ENCODE peak calls at places on chromosome 22, in four cellular contexts. One of them, this sample, is unnamed.

GRCh38 chr22:28154856-28155255 is 235.8 kb upstream of the PITPNB start:
- DNase-seq in GM12878: no peak
- DNase-seq in K562: no peak
- DNase-seq in H1: no peak
- DNase-seq in this sample: no peak

GRCh38 chr22:50270302-50271010 is at the start of gene MAPK11:
- DNase-seq in H1: peak
- DNase-seq in GM12878: no peak
- DNase-seq in K562: peak
- DNase-seq in this sample: peak

GRCh38 chr22:31243339-31244043 is 31.4 kb downstream of the LIMK2 start:
- DNase-seq in K562: no peak
- DNase-seq in H1: no peak
- DNase-seq in GM12878: no peak
- DNase-seq in this sample: no peak

GRCh38 chr22:34950480-34950879 is 115.5 kb upstream of the ISX start:
- DNase-seq in GM12878: no peak
- DNase-seq in H1: no peak
- DNase-seq in K562: no peak
- DNase-seq in this sample: no peak

GRCh38 chr22:28181332-28181731 is 262.3 kb upstream of the PITPNB start:
- DNase-seq in K562: no peak
- DNase-seq in GM12878: no peak
- DNase-seq in H1: no peak
- DNase-seq in this sample: no peak

GRCh38 chr22:29309332-29310064 is 3.0 kb downstream of the GAS2L1 start:
- DNase-seq in K562: peak
- DNase-seq in H1: no peak
- DNase-seq in GM12878: no peak
- DNase-seq in this sample: peak

GRCh38 chr22:30718491-30718890 is 23.8 kb downstream of the OSBP2 start:
- DNase-seq in K562: no peak
- DNase-seq in GM12878: no peak
- DNase-seq in H1: no peak
- DNase-seq in this sample: peak

GRCh38 chr22:45262931-45263789 is 21.6 kb upstream of the UPK3A start:
- DNase-seq in K562: no peak
- DNase-seq in H1: no peak
- DNase-seq in GM12878: peak
- DNase-seq in this sample: no peak

GRCh38 chr22:30079952-30080533 is at the start of gene HORMAD2:
- DNase-seq in GM12878: no peak
- DNase-seq in H1: peak
- DNase-seq in K562: no peak
- DNase-seq in this sample: no peak

GRCh38 chr22:27494821-27495220 is 306.7 kb downstream of the MN1 start:
- DNase-seq in H1: no peak
- DNase-seq in K562: no peak
- DNase-seq in GM12878: no peak
- DNase-seq in this sample: no peak

GRCh38 chr22:44586337-44586990 is 88.4 kb upstream of the RTL6 start:
- DNase-seq in K562: no peak
- DNase-seq in H1: no peak
- DNase-seq in GM12878: no peak
- DNase-seq in this sample: no peak

GRCh38 chr22:32476286-32476685 is 1.7 kb downstream of the FBXO7 start:
- DNase-seq in GM12878: no peak
- DNase-seq in K562: no peak
- DNase-seq in H1: no peak
- DNase-seq in this sample: no peak

GRCh38 chr22:50731811-50732624 is 6.0 kb upstream of the ACR start:
- DNase-seq in H1: peak
- DNase-seq in GM12878: no peak
- DNase-seq in K562: peak
- DNase-seq in this sample: peak

GRCh38 chr22:23820748-23821211 is 18.0 kb downstream of the DERL3 start:
- DNase-seq in K562: no peak
- DNase-seq in GM12878: no peak
- DNase-seq in H1: no peak
- DNase-seq in this sample: peak

GRCh38 chr22:23815781-23816551 is 22.8 kb downstream of the DERL3 start:
- DNase-seq in K562: no peak
- DNase-seq in H1: no peak
- DNase-seq in GM12878: no peak
- DNase-seq in this sample: peak

GRCh38 chr22:23816552-23816976 is 22.2 kb downstream of the DERL3 start:
- DNase-seq in GM12878: no peak
- DNase-seq in H1: no peak
- DNase-seq in K562: no peak
- DNase-seq in this sample: peak

GRCh38 chr22:23818541-23818940 is 20.3 kb downstream of the DERL3 start:
- DNase-seq in K562: no peak
- DNase-seq in H1: no peak
- DNase-seq in GM12878: no peak
- DNase-seq in this sample: no peak

GRCh38 chr22:23817146-23817545 is 21.7 kb downstream of the DERL3 start:
- DNase-seq in H1: no peak
- DNase-seq in K562: no peak
- DNase-seq in GM12878: no peak
- DNase-seq in this sample: no peak
- TF ChIP-seq NRF1 in H1: no peak
- TF ChIP-seq NRF1 in K562: no peak
- TF ChIP-seq NRF1 in GM12878: no peak
- TF ChIP-seq NRF1 in this sample: no peak

GRCh38 chr22:24184057-24184798 is 2.9 kb downstream of the SUSD2 start:
- DNase-seq in GM12878: no peak
- DNase-seq in K562: no peak
- DNase-seq in H1: no peak
- DNase-seq in this sample: peak

GRCh38 chr22:24183321-24184031 is 2.2 kb downstream of the SUSD2 start:
- DNase-seq in H1: no peak
- DNase-seq in K562: no peak
- DNase-seq in GM12878: no peak
- DNase-seq in this sample: no peak

GRCh38 chr22:24180316-24181087 is 785 bp upstream of the SUSD2 start:
- DNase-seq in GM12878: no peak
- DNase-seq in K562: no peak
- DNase-seq in H1: no peak
- DNase-seq in this sample: no peak

GRCh38 chr22:24181088-24181995 is at the start of gene SUSD2:
- DNase-seq in GM12878: no peak
- DNase-seq in K562: peak
- DNase-seq in H1: peak
- DNase-seq in this sample: no peak

DNA sequence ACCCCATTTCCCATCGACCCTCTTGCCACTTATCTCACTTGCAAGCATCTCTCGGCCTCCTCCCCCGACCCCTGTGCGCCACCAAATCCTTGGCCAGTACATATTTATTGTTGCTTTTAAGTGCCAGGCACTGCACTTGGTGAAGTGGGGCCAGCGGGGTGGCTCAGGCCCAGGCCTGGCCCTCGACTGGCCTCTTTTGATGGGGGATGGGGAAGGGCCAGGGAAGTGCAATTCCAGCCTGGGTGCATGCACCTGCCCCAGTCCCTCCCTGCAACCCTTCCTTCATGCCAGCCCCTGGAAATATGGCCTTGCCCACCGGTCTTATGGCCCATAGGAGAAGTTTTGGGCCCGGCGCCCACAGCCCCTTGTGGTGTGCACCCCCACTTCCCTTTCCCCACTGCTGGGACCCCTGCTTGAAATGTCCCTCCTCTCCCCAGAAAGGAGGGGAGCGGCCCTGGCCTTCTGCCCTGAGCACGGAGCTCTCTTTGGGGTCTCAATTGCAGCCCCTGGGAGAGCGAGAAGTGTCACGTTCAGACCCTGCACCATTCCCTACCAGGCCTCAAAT is 791 bp downstream of the SUSD2 start:
- DNase-seq in GM12878: no peak
- DNase-seq in K562: no peak
- DNase-seq in H1: no peak
- DNase-seq in this sample: no peak
- TF ChIP-seq CHD2 in GM12878: no peak
- TF ChIP-seq CHD2 in K562: no peak
- TF ChIP-seq CHD2 in H1: no peak
- TF ChIP-seq CHD2 in this sample: no peak

GRCh38 chr22:19429950-19430889 is 1.3 kb downstream of the HIRA start:
- DNase-seq in K562: peak
- DNase-seq in H1: no peak
- DNase-seq in GM12878: no peak
- DNase-seq in this sample: peak
- TF ChIP-seq POLR2AphosphoS5 in K562: no peak
- TF ChIP-seq POLR2AphosphoS5 in H1: no peak
- TF ChIP-seq POLR2AphosphoS5 in GM12878: peak
- TF ChIP-seq POLR2AphosphoS5 in this sample: no peak

GRCh38 chr22:41832553-41833368 is at the start of gene SREBF2:
- DNase-seq in H1: peak
- DNase-seq in GM12878: peak
- DNase-seq in K562: peak
- DNase-seq in this sample: peak

GRCh38 chr22:41833369-41834004 is 582 bp downstream of the SREBF2 start:
- DNase-seq in K562: peak
- DNase-seq in H1: peak
- DNase-seq in GM12878: no peak
- DNase-seq in this sample: peak

GRCh38 chr22:41830174-41830573 is 2.7 kb upstream of the SREBF2 start:
- DNase-seq in K562: no peak
- DNase-seq in H1: no peak
- DNase-seq in GM12878: no peak
- DNase-seq in this sample: no peak

GRCh38 chr22:41831828-41832552 is 915 bp upstream of the SREBF2 start:
- DNase-seq in H1: no peak
- DNase-seq in K562: no peak
- DNase-seq in GM12878: no peak
- DNase-seq in this sample: no peak

DNA sequence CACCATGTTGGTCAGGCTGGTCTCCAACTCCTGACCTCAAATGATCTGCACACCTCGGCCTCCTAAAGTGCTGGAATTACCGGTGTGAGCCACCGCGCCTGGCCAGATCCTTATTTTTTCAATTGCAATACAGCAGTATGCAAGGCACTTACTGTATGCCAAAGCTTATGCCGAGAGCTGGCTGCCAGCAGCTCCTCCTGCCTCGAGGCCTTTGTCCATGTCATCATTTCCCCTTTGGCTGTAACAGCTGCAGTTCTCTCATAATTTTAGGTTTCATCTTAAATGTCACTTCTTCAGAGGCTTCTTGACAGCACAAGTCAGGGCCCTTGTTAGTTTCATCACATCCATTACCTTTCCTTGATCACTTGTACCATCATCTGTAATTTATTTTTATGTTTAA is 1.5 kb upstream of the SREBF2 start:
- DNase-seq in GM12878: no peak
- DNase-seq in H1: no peak
- DNase-seq in K562: no peak
- DNase-seq in this sample: no peak
- TF ChIP-seq NRF1 in GM12878: no peak
- TF ChIP-seq NRF1 in H1: no peak
- TF ChIP-seq NRF1 in K562: no peak
- TF ChIP-seq NRF1 in this sample: no peak

DNA sequence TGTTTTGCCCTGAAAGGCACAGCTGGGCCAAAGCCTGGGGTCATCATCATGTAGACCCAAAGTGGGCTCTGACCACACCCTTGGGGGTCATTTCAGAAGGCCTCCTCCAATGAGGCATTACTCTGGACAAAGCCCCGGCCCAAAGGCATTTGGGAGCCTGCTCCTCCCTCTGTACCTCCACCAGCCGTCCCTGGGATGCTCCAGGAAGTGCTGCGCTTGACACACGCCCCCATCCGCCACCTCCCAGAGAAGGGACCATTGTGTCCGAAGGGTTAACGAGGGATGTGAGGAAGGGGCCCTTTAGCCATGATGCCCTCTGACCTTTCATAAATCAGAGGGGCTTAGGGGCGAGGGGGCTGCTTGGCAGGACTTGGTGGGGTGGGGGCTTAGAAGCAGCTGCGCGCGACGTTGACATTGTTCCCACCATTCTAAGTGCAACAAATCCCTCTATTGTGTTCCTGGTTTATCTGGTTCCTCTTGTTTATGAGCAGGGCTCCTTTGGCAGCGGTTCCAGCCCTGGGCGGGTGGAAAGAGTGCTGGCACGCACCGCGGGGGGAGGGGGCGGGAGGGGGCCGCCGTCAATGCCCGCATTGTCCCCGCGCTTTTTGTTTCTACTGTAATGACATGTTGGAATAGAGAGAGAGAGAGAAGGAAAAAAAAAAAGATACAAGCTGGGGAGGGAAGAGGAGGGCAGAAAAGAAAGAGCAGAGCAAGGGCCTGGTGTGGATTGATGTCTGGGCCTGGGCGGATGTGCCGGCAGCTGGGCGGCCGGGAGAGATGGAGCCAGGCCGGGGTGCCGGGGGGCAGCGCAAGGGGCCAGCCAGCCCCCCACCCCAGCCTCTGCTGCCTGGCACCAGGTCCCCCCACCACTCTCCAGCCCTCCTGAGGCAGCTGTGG is 32.1 kb upstream of the SOX10 start:
- DNase-seq in K562: no peak
- DNase-seq in GM12878: no peak
- DNase-seq in H1: peak
- DNase-seq in this sample: no peak
- TF ChIP-seq CHD2 in K562: no peak
- TF ChIP-seq CHD2 in GM12878: no peak
- TF ChIP-seq CHD2 in H1: no peak
- TF ChIP-seq CHD2 in this sample: no peak

DNA sequence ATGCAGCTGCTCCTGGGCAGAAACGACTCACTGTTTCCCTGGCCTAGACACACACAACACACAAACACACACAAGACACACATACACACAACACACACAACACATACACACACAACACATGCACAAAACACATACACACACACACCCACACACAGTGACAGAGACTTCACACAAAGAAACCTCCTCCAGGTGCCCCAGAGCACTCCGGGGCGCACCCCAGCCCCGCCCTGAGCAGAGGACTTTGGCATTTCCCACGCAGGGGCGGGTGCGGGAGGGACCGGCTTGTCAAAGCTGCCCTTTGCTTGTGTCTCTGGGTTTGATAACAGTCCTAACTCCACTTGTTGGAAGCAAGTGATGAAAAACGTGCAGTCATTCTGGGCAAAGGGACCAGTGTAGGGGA is 6.5 kb downstream of the APOBEC3A start:
- DNase-seq in GM12878: no peak
- DNase-seq in K562: peak
- DNase-seq in H1: no peak
- DNase-seq in this sample: no peak
- TF ChIP-seq POLR2AphosphoS5 in GM12878: no peak
- TF ChIP-seq POLR2AphosphoS5 in K562: no peak
- TF ChIP-seq POLR2AphosphoS5 in H1: no peak
- TF ChIP-seq POLR2AphosphoS5 in this sample: no peak

GRCh38 chr22:47434336-47435203 is 672.1 kb downstream of the TBC1D22A start:
- DNase-seq in H1: no peak
- DNase-seq in K562: no peak
- DNase-seq in GM12878: no peak
- DNase-seq in this sample: no peak

GRCh38 chr22:47435204-47435487 is 672.7 kb downstream of the TBC1D22A start:
- DNase-seq in GM12878: no peak
- DNase-seq in K562: no peak
- DNase-seq in H1: no peak
- DNase-seq in this sample: no peak

GRCh38 chr22:47437110-47437509 is 674.7 kb downstream of the TBC1D22A start:
- DNase-seq in GM12878: no peak
- DNase-seq in K562: no peak
- DNase-seq in H1: no peak
- DNase-seq in this sample: no peak

GRCh38 chr22:47437636-47438035 is 675.2 kb downstream of the TBC1D22A start:
- DNase-seq in H1: no peak
- DNase-seq in K562: no peak
- DNase-seq in GM12878: no peak
- DNase-seq in this sample: no peak

GRCh38 chr22:47435826-47436225 is 673.4 kb downstream of the TBC1D22A start:
- DNase-seq in H1: no peak
- DNase-seq in GM12878: no peak
- DNase-seq in K562: no peak
- DNase-seq in this sample: no peak
- TF ChIP-seq NRF1 in H1: no peak
- TF ChIP-seq NRF1 in GM12878: no peak
- TF ChIP-seq NRF1 in K562: no peak
- TF ChIP-seq NRF1 in this sample: no peak